ENCODE peak calls at places on chromosome 12, in eight cellular contexts. F is omental fat pad; C is stimulated activated CD4-positive, alpha-beta T cell treated with anti-CD3 and anti-CD28 coated beads, Interleukin-4, amount 100 ng/mL, for 24 hours; P is activated T-cell treated with anti-CD3 and anti-CD28 coated beads for 48 hours; I is memory B cell; X is psoas muscle; G is NCI-H1694 treated with DMSO at 0.1 percent for 48 hours; A is progenitor cell of endocrine pancreas. E is an unnamed sample.

GRCh38 chr12:14315501-14315900 is 50.0 kb upstream of the ATF7IP start:
- DNase-seq in X (no peak), G (peak; percentile 61), A (no peak), P (no peak), C (no peak), I (no peak), F (no peak), E (no peak)

GRCh38 chr12:93725531-93725930 is 48.4 kb downstream of the CRADD start:
- DNase-seq in G (no peak), A (no peak), F (no peak), I (no peak), P (no peak), X (no peak), C (no peak), E (no peak)

GRCh38 chr12:104294845-104295674 is 8.5 kb upstream of the EID3 start:
- DNase-seq in A (no peak), G (no peak), F (no peak), P (no peak), I (no peak), C (no peak), X (no peak), E (no peak)

GRCh38 chr12:77940566-77940965 is 109.9 kb downstream of the NAV3 start:
- DNase-seq in G (no peak), C (no peak), A (no peak), I (no peak), P (no peak), F (no peak), X (no peak), E (no peak)

GRCh38 chr12:128844031-128844635 is 9.1 kb upstream of the GLT1D1 start:
- DNase-seq in C (no peak), F (no peak), A (no peak), X (no peak), G (no peak), I (no peak), P (no peak), E (peak; percentile 30)

GRCh38 chr12:4228122-4228580 is 45.4 kb upstream of the CCND2 start:
- DNase-seq in F (no peak), C (no peak), A (peak; percentile 5), X (no peak), P (no peak), I (no peak), G (no peak), E (no peak)

GRCh38 chr12:54282949-54283593 is 2.5 kb downstream of the HNRNPA1 start:
- DNase-seq in A (no peak), X (no peak), C (peak; percentile 52), P (no peak), G (no peak), I (no peak), F (no peak), E (peak; percentile 65)

GRCh38 chr12:116018282-116018681 is 259.2 kb downstream of the MED13L start:
- DNase-seq in A (no peak), C (no peak), X (no peak), G (no peak), I (no peak), P (no peak), F (no peak), E (no peak)

GRCh38 chr12:44286336-44286735 is 450.5 kb downstream of the TMEM117 start:
- DNase-seq in F (no peak), A (no peak), G (no peak), I (no peak), X (no peak), P (no peak), C (no peak), E (no peak)